ENCODE peak calls at places on chromosomes 7 and 10, in four cellular contexts. X is heart right ventricle; I is activated CD8-positive, alpha-beta T cell treated with anti-CD3 and anti-CD28 coated beads for 36 hours; B is natural killer cell. V is an unnamed sample.
A peak's percentile ranks its signal among the peaks of the same experiment; 100 is the strongest.

GRCh38 chr7:43303740-43304241 is 191.3 kb downstream of the HECW1 start:
- ATAC-seq in X (no peak), I (peak; percentile 69), B (no peak), V (no peak)

GRCh38 chr7:45978010-45978681 is 57.1 kb upstream of the IGFBP3 start:
- ATAC-seq in X (peak; percentile 77), I (peak; percentile 89), B (no peak), V (peak; percentile 66)

GRCh38 chr7:87445897-87446296 is 29.6 kb downstream of the ABCB4 start:
- ATAC-seq in X (no peak), I (no peak), B (no peak), V (no peak)

GRCh38 chr7:33771422-33771821 is 133.9 kb upstream of the BMPER start:
- ATAC-seq in X (no peak), I (no peak), B (no peak), V (no peak)

GRCh38 chr10:104028823-104029527 is 56.7 kb downstream of the COL17A1 start:
- ATAC-seq in X (peak; percentile 29), I (no peak), B (no peak), V (no peak)

GRCh38 chr10:127386606-127387327 is 162.3 kb upstream of the NPS start:
- ATAC-seq in X (no peak), I (no peak), B (no peak), V (no peak)

GRCh38 chr7:77467453-77467852 is 51.3 kb upstream of the GSAP start:
- ATAC-seq in X (peak; percentile 85), I (no peak), B (no peak), V (peak; percentile 61)

GRCh38 chr7:84021292-84021898 is 173.2 kb downstream of the SEMA3A start:
- ATAC-seq in X (peak; percentile 90), I (no peak), B (no peak), V (no peak)

GRCh38 chr10:50990568-50991495 is 83.5 kb upstream of the PRKG1 start:
- ATAC-seq in X (peak; percentile 52), I (peak; percentile 37), B (no peak), V (peak; percentile 35)

GRCh38 chr10:112288526-112288925 is 5.3 kb downstream of the TECTB start:
- ATAC-seq in X (no peak), I (no peak), B (no peak), V (no peak)

GRCh38 chr10:123081896-123082295 is 53.9 kb upstream of the HMX3 start:
- ATAC-seq in X (no peak), I (no peak), B (no peak), V (no peak)

GRCh38 chr7:30511973-30512662 is 7.5 kb upstream of the GGCT start:
- ATAC-seq in X (no peak), I (no peak), B (no peak), V (no peak)

GRCh38 chr10:31961675-31962074 is 33.0 kb upstream of the ARHGAP12 start:
- ATAC-seq in X (peak; percentile 29), I (peak; percentile 70), B (peak; percentile 48), V (peak; percentile 41)

GRCh38 chr7:114903131-114903530 is 18.8 kb upstream of the MDFIC start:
- ATAC-seq in X (no peak), I (no peak), B (no peak), V (no peak)

GRCh38 chr7:209846-210245 is 17.5 kb downstream of the FAM20C start:
- ATAC-seq in X (peak; percentile 5), I (no peak), B (no peak), V (no peak)

GRCh38 chr7:100819586-100819985 is 7.7 kb downstream of the EPHB4 start:
- ATAC-seq in X (no peak), I (no peak), B (no peak), V (no peak)

GRCh38 chr7:116843373-116843772 is 19.0 kb upstream of the CAPZA2 start:
- ATAC-seq in X (peak; percentile 56), I (no peak), B (peak; percentile 69), V (peak; percentile 36)

GRCh38 chr10:75971402-75972211 is 540.2 kb downstream of the LRMDA start:
- ATAC-seq in X (peak; percentile 62), I (no peak), B (no peak), V (peak; percentile 62)

V was measured in gastroesophageal sphincter.